ENCODE peak calls at places on chromosomes 11 and 22, in four cellular contexts. Z, C, F and Q are unnamed samples.

GRCh38 chr11:121344824-121345223 is 52.3 kb downstream of the SC5D start:
- DNase-seq in Z (no peak), C (no peak), F (no peak), Q (no peak)

GRCh38 chr11:34792814-34793241 is 123.4 kb downstream of the APIP start:
- DNase-seq in Z (no peak), C (no peak), F (peak), Q (no peak)

GRCh38 chr22:24542641-24543040 is 12.3 kb downstream of the GUCD1 start:
- DNase-seq in Z (no peak), C (peak), F (peak), Q (no peak)

GRCh38 chr11:127362754-127363153 is 362.2 kb upstream of the KIRREL3 start:
- DNase-seq in Z (no peak), C (no peak), F (no peak), Q (no peak)

GRCh38 chr11:130070829-130071205 is 1.1 kb downstream of the APLP2 start:
- DNase-seq in Z (no peak), C (no peak), F (no peak), Q (no peak)

GRCh38 chr11:93002380-93002779 is 32.9 kb downstream of the MTNR1B start:
- DNase-seq in Z (no peak), C (no peak), F (no peak), Q (no peak)

GRCh38 chr11:17595526-17596309 is 48.7 kb downstream of the OTOG start:
- DNase-seq in Z (no peak), C (no peak), F (peak), Q (no peak)

GRCh38 chr11:116844722-116845121 is 7.3 kb upstream of the APOA1 start:
- DNase-seq in Z (no peak), C (no peak), F (no peak), Q (no peak)

GRCh38 chr22:25747245-25747944 is 5.4 kb downstream of the MYO18B start:
- DNase-seq in Z (no peak), C (no peak), F (no peak), Q (peak)

GRCh38 chr11:40754297-40754696 is 705.2 kb downstream of the LRRC4C start:
- DNase-seq in Z (no peak), C (no peak), F (no peak), Q (no peak)

GRCh38 chr11:17812286-17813187 is 78.0 kb downstream of the KCNC1 start:
- DNase-seq in Z (no peak), C (peak), F (no peak), Q (no peak)

GRCh38 chr11:63814383-63814736 is 1.1 kb downstream of the SPINDOC start:
- DNase-seq in Z (no peak), C (no peak), F (no peak), Q (no peak)

GRCh38 chr22:37230673-37231405 is 13.2 kb downstream of the RAC2 start:
- DNase-seq in Z (no peak), C (no peak), F (no peak), Q (no peak)

GRCh38 chr11:19768815-19769214 is 56.2 kb downstream of the NAV2 start:
- DNase-seq in Z (no peak), C (no peak), F (no peak), Q (no peak)

GRCh38 chr11:19768197-19768596 is 55.6 kb downstream of the NAV2 start:
- DNase-seq in Z (no peak), C (no peak), F (no peak), Q (no peak)

GRCh38 chr11:19767691-19768151 is 55.1 kb downstream of the NAV2 start:
- DNase-seq in Z (no peak), C (no peak), F (no peak), Q (no peak)

GRCh38 chr11:19766810-19767209 is 54.2 kb downstream of the NAV2 start:
- DNase-seq in Z (no peak), C (no peak), F (no peak), Q (no peak)

GRCh38 chr11:19766206-19766605 is 53.6 kb downstream of the NAV2 start:
- DNase-seq in Z (no peak), C (no peak), F (no peak), Q (no peak)
- TF ChIP-seq CTCF in Z (no peak), C (no peak), F (no peak), Q (no peak)

GRCh38 chr11:83249445-83249844 is 36.7 kb downstream of the CCDC90B start:
- DNase-seq in Z (no peak), C (no peak), F (no peak), Q (no peak)
- TF ChIP-seq CTCF in Z (no peak), C (no peak), F (no peak), Q (no peak)

GRCh38 chr22:30556388-30556787 is 9.8 kb upstream of the SEC14L6 start:
- DNase-seq in Z (no peak), C (no peak), F (no peak), Q (no peak)
- TF ChIP-seq CTCF in Z (peak), C (no peak), F (no peak), Q (no peak)

DNA sequence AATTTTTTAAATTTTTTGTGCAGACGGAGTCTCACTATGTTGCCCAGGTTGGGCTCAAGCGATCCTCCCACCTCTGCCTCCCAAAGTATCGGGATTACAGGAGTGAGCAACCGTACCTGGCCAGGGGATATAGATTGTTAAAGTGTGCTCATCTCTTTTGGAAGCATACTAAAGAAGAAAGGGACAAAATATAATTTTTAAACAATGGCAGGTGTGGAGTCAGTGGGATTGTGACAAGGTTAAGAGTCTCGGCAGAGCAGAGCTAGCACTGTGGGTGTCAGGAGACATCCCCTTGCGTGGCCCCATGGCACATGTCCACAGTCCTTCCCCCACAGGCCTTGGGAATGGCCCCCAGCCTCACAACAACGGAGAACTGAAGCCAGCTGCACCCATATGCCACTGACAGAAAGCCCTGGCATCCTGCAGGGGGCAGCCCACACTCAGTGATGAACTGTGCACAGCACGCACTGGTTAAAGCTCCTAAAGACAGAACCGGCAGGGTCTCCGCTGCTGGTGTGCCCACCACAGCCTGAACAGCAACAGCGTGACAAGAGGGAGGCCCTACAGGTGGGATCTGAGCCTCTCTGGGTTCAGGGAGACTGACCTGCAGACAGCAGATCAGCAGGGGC is 29.9 kb downstream of the SERPIND1 start:
- DNase-seq in Z (peak), C (no peak), F (peak), Q (no peak)
- TF ChIP-seq CTCF in Z (peak), C (peak), F (no peak), Q (no peak)

DNA sequence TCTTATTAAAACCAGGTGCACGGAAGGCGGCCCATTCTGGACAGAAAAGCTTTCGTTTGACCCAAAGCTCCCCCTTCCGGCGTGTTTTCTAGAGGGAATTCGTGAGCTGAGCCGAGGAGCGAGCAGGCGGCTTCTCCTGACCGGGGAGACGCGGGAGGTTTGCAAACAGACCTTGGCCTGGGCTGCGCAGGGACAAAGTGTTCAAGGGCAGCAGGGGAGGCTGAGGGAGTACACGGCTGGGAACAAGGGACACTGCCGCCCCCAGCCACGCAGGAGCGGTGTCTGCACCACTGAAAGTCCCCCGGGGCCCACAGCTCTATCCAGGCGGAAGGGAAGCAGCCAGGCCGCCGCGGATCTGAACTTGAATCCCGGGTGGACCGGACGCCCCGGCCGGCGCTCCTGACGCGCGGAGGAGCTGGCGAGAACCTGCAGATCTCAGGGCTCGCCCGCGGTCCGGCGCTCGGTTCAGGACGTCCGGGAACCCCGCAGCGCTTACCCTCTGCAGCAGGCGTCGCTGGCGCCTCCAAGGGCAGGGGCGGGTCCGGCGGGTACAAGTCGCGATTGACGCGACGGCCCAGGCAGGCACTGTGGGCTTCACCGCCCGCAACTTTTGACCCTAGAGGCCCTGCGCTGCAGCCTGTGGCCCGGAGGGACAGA is 101.9 kb downstream of the WT1 start:
- DNase-seq in Z (peak), C (no peak), F (peak), Q (peak)
- TF ChIP-seq CTCF in Z (peak), C (no peak), F (no peak), Q (no peak)

DNA sequence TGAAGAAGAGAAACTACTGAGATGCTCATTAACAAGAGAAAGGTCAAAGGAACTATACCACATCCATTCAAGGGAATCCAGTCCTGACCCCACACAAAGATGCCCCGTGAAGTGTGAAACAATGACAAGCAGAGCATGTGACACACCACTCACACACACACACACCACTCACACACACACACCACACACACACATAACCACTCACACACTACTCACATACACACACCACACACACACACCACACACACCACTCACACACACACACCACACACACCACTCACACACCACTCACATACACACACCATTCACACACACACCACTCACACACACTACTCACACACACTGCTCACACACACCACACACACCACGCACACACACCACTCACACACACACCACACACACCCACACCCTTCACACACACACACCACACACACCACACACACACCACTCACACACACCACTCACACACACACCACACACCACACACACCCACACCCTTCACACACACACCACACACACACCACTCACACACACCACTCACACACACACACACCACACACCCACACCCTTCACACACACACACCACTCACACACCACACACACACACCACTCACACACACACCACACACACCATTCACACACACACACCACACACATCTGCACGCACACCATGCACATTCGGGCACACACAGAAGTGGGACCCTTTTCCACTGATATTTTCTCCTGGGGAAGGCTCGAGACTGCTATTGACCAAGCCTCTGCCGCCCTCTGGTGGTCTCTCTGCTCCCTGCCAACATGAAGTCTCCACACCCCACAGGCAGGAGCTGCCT is 32.0 kb upstream of the COMT start:
- DNase-seq in Z (peak), C (peak), F (peak), Q (peak)
- TF ChIP-seq CTCF in Z (peak), C (peak), F (peak), Q (peak)

DNA sequence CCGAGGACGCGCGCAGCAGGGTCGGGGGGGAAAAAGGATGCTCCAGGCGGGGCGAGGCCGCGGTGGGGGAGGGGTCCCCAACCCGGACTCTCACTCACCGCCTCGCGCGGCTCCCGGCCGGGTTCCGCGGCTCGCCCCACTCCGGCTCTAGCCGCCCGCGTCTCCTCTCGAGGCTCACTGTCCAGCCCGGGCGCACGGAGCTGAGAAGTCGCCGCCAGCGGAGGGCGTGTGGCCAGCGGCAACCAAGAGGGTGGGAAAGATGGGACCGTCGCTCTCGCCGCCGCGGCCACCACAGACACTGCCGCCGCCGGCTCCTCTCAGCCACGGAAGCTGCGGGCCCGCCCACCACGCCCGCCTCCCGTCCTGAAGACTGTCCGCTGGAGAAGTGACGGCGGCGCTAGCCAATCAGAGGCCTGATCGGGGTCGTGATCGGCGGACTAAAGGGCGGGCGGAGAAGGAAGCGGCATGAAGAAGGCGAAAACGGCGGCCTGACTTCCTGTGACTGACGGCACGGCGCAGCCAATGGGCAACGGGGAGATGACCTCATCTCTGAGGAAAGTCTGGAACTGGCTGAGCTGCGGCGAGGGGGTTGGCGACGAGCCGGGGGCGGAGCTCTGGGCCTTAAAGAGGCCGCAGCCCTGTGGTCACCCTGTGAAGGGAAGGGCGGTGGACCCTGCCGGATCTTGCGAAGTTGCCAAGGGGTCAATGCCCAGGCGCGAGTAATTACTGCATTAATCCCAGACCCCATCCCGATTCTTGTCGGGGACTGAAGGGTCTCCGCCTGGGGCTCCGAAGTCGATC is at the start of gene MRTFA:
- DNase-seq in Z (peak), C (peak), F (peak), Q (peak)
- TF ChIP-seq CTCF in Z (no peak), C (no peak), F (no peak), Q (no peak)

GRCh38 chr11:76919467-76919866 is 58.7 kb downstream of the ACER3 start:
- DNase-seq in Z (no peak), C (no peak), F (no peak), Q (no peak)
- TF ChIP-seq CTCF in Z (no peak), C (no peak), F (no peak), Q (no peak)